ENCODE peak calls at places on chromosomes 3 and 15, in seven cellular contexts. One of them, this sample, is unnamed. For H3K36me3 and H3K4me1, the result is how much of the 10 kb centered on the place peaks cover.

GRCh38 chr3:171192176-171192854 is 165.8 kb upstream of the SLC2A2 start:
- DNase-seq in A673: no peak
- DNase-seq in astrocyte: peak
- DNase-seq in neuronal stem cell: no peak
- DNase-seq in aorta: no peak
- DNase-seq in right lobe of liver: no peak
- DNase-seq in NT2/D1: no peak
- DNase-seq in this sample: no peak

GRCh38 chr3:126908752-126909275 is 74.1 kb upstream of the PLXNA1 start:
- DNase-seq in A673: no peak
- DNase-seq in aorta: no peak
- DNase-seq in neuronal stem cell: no peak
- DNase-seq in NT2/D1: no peak
- DNase-seq in right lobe of liver: no peak
- DNase-seq in astrocyte: no peak
- DNase-seq in this sample: no peak

GRCh38 chr15:86743283-86743903 is 663.7 kb downstream of the AGBL1 start:
- DNase-seq in NT2/D1: peak
- DNase-seq in astrocyte: peak
- DNase-seq in right lobe of liver: no peak
- DNase-seq in neuronal stem cell: peak
- DNase-seq in aorta: no peak
- DNase-seq in A673: peak
- DNase-seq in this sample: peak

GRCh38 chr3:129593595-129594339 is 12.7 kb downstream of the PLXND1 start:
- DNase-seq in NT2/D1: no peak
- DNase-seq in A673: peak
- DNase-seq in aorta: peak
- DNase-seq in neuronal stem cell: no peak
- DNase-seq in astrocyte: no peak
- DNase-seq in right lobe of liver: no peak
- DNase-seq in this sample: peak

GRCh38 chr15:29216955-29217354 is 52.7 kb downstream of the NSMCE3 start:
- DNase-seq in aorta: no peak
- DNase-seq in right lobe of liver: no peak
- DNase-seq in astrocyte: no peak
- DNase-seq in NT2/D1: no peak
- DNase-seq in neuronal stem cell: no peak
- DNase-seq in A673: no peak
- DNase-seq in this sample: no peak

GRCh38 chr3:23537006-23537620 is 268.6 kb upstream of the UBE2E1 start:
- DNase-seq in right lobe of liver: no peak
- DNase-seq in NT2/D1: peak
- DNase-seq in aorta: no peak
- DNase-seq in astrocyte: no peak
- DNase-seq in A673: no peak
- DNase-seq in neuronal stem cell: peak
- DNase-seq in this sample: no peak

GRCh38 chr3:156787015-156787414 is 39.1 kb upstream of the LEKR1 start:
- DNase-seq in NT2/D1: no peak
- DNase-seq in astrocyte: no peak
- DNase-seq in neuronal stem cell: no peak
- DNase-seq in aorta: no peak
- DNase-seq in right lobe of liver: no peak
- DNase-seq in A673: no peak
- DNase-seq in this sample: no peak

GRCh38 chr3:13896473-13897154 is 16.7 kb upstream of the WNT7A start:
- DNase-seq in aorta: no peak
- DNase-seq in NT2/D1: peak
- DNase-seq in neuronal stem cell: peak
- DNase-seq in A673: peak
- DNase-seq in astrocyte: peak
- DNase-seq in right lobe of liver: peak
- DNase-seq in this sample: no peak

GRCh38 chr15:47794266-47794914 is 77.1 kb downstream of the SEMA6D start:
- DNase-seq in right lobe of liver: no peak
- DNase-seq in aorta: no peak
- DNase-seq in astrocyte: no peak
- DNase-seq in neuronal stem cell: no peak
- DNase-seq in A673: no peak
- DNase-seq in NT2/D1: no peak
- DNase-seq in this sample: no peak

GRCh38 chr15:24919446-24919845 is 35.3 kb upstream of the SNRPN start:
- DNase-seq in NT2/D1: no peak
- DNase-seq in right lobe of liver: no peak
- DNase-seq in astrocyte: no peak
- DNase-seq in aorta: no peak
- DNase-seq in neuronal stem cell: no peak
- DNase-seq in A673: no peak
- DNase-seq in this sample: no peak

GRCh38 chr3:183306798-183307671 is 54.0 kb downstream of the B3GNT5 start:
- DNase-seq in aorta: peak
- DNase-seq in neuronal stem cell: no peak
- DNase-seq in A673: peak
- DNase-seq in astrocyte: peak
- DNase-seq in right lobe of liver: peak
- DNase-seq in NT2/D1: no peak
- DNase-seq in this sample: peak

GRCh38 chr15:43859546-43859945 is 32.7 kb downstream of the WDR76 start:
- DNase-seq in right lobe of liver: no peak
- DNase-seq in astrocyte: no peak
- DNase-seq in neuronal stem cell: no peak
- DNase-seq in A673: no peak
- DNase-seq in NT2/D1: no peak
- DNase-seq in aorta: no peak
- DNase-seq in this sample: no peak

GRCh38 chr3:77563012-77563411 is 523.1 kb downstream of the ROBO2 start:
- DNase-seq in astrocyte: no peak
- DNase-seq in right lobe of liver: no peak
- DNase-seq in A673: no peak
- DNase-seq in NT2/D1: no peak
- DNase-seq in aorta: no peak
- DNase-seq in neuronal stem cell: no peak
- DNase-seq in this sample: no peak

GRCh38 chr3:25604107-25604805 is 60.5 kb downstream of the TOP2B start:
- DNase-seq in A673: peak
- DNase-seq in aorta: no peak
- DNase-seq in right lobe of liver: no peak
- DNase-seq in astrocyte: peak
- DNase-seq in NT2/D1: no peak
- DNase-seq in neuronal stem cell: no peak
- DNase-seq in this sample: no peak

GRCh38 chr15:28974142-28974541 is 88.4 kb downstream of the APBA2 start:
- DNase-seq in aorta: no peak
- DNase-seq in neuronal stem cell: no peak
- DNase-seq in right lobe of liver: no peak
- DNase-seq in NT2/D1: no peak
- DNase-seq in A673: no peak
- DNase-seq in astrocyte: no peak
- DNase-seq in this sample: no peak

GRCh38 chr3:468172-468571 is 271.6 kb downstream of the CHL1 start:
- DNase-seq in aorta: no peak
- DNase-seq in neuronal stem cell: no peak
- DNase-seq in A673: peak
- DNase-seq in NT2/D1: no peak
- DNase-seq in astrocyte: no peak
- DNase-seq in right lobe of liver: no peak
- DNase-seq in this sample: no peak

GRCh38 chr3:129961142-129961541 is 13.4 kb upstream of the TRH start:
- DNase-seq in right lobe of liver: no peak
- DNase-seq in astrocyte: no peak
- DNase-seq in aorta: no peak
- DNase-seq in A673: no peak
- DNase-seq in NT2/D1: no peak
- DNase-seq in neuronal stem cell: no peak
- DNase-seq in this sample: no peak

GRCh38 chr3:39757312-39757711 is 52.1 kb upstream of the MYRIP start:
- DNase-seq in NT2/D1: no peak
- DNase-seq in A673: no peak
- DNase-seq in right lobe of liver: no peak
- DNase-seq in aorta: no peak
- DNase-seq in astrocyte: no peak
- DNase-seq in neuronal stem cell: no peak
- DNase-seq in this sample: no peak

GRCh38 chr3:194275231-194275671 is 75.9 kb downstream of the CPN2 start:
- DNase-seq in right lobe of liver: peak
- DNase-seq in neuronal stem cell: no peak
- DNase-seq in aorta: no peak
- DNase-seq in A673: no peak
- DNase-seq in astrocyte: no peak
- DNase-seq in NT2/D1: no peak
- DNase-seq in this sample: no peak

GRCh38 chr15:77623878-77624524 is 8.7 kb downstream of the LINGO1 start:
- DNase-seq in right lobe of liver: no peak
- DNase-seq in neuronal stem cell: no peak
- DNase-seq in A673: no peak
- DNase-seq in astrocyte: no peak
- DNase-seq in aorta: no peak
- DNase-seq in NT2/D1: no peak
- DNase-seq in this sample: no peak
- H3K36me3 ChIP-seq in right lobe of liver: under half
- H3K36me3 ChIP-seq in neuronal stem cell: under half
- H3K36me3 ChIP-seq in A673: under half
- H3K36me3 ChIP-seq in astrocyte: under half
- H3K36me3 ChIP-seq in aorta: under half
- H3K36me3 ChIP-seq in NT2/D1: under half
- H3K36me3 ChIP-seq in this sample: under half

DNA sequence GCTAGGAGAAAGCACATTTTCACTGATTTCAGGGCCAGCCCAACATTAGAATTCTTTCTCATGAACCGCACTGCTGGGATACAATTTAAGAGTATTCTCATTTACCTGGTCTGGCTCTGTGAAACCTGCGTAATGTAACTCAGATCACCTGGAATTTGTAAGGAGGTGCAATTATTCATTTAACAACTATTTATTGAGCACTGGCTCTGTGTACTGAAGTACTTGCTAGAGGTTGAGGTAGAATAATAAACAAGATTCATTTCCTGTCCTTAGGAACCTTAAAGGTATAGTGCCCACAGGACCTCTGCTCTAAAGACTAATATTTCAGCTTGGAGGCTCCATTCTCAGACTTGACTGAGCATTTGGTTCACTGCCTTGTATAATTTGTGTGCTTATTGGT is 242.2 kb upstream of the ZPLD1 start:
- DNase-seq in A673: no peak
- DNase-seq in NT2/D1: no peak
- DNase-seq in neuronal stem cell: no peak
- DNase-seq in astrocyte: no peak
- DNase-seq in aorta: no peak
- DNase-seq in right lobe of liver: no peak
- DNase-seq in this sample: no peak
- H3K4me1 ChIP-seq in A673: under half
- H3K4me1 ChIP-seq in NT2/D1: under half
- H3K4me1 ChIP-seq in neuronal stem cell: under half
- H3K4me1 ChIP-seq in astrocyte: under half
- H3K4me1 ChIP-seq in aorta: under half
- H3K4me1 ChIP-seq in right lobe of liver: under half
- H3K4me1 ChIP-seq in this sample: under half

DNA sequence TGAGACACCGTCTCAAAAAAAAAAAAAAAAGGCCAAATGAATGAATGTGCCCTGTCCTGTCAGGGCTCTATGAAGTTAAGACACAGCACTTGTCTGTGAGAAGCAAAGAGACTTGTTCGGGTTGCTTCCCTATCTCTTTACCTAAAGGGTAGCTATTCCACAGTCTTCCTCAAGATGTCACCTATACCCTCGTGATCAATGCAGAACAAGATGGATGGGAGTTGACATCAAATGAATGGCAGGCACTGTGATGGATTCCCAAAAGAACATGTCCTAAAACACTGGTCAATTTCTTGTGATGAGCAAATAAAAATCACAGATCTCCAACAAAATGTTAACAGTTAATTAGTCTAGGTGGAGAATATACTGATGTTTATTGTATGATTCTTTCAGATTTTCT is 9.5 kb downstream of the TADA3 start:
- DNase-seq in aorta: no peak
- DNase-seq in astrocyte: no peak
- DNase-seq in A673: no peak
- DNase-seq in NT2/D1: no peak
- DNase-seq in neuronal stem cell: no peak
- DNase-seq in right lobe of liver: no peak
- DNase-seq in this sample: no peak
- H3K36me3 ChIP-seq in aorta: under half
- H3K36me3 ChIP-seq in astrocyte: under half
- H3K36me3 ChIP-seq in A673: under half
- H3K36me3 ChIP-seq in NT2/D1: half or more
- H3K36me3 ChIP-seq in neuronal stem cell: half or more
- H3K36me3 ChIP-seq in right lobe of liver: under half
- H3K36me3 ChIP-seq in this sample: half or more

DNA sequence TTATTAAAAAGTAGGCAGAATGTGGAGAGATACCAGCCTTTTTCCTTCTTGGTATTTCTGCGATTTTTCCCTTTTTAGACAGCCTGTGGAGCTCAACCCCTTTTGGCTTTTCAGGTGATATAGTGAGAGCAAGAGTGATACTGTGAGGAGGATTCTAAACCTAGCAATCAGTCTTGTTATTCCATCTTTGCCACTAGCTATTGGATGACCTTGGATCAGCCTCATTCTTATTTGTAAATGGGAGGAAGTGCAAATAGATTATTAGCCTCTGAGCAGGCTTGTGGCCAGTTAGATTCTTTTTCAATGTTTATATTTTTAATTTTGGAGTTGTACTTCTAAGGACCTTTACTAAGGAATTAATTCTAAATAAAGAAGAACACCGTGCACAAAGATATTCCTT is 34.0 kb downstream of the IQGAP1 start:
- DNase-seq in aorta: no peak
- DNase-seq in A673: no peak
- DNase-seq in astrocyte: no peak
- DNase-seq in neuronal stem cell: no peak
- DNase-seq in NT2/D1: no peak
- DNase-seq in right lobe of liver: no peak
- DNase-seq in this sample: no peak
- H3K4me1 ChIP-seq in aorta: under half
- H3K4me1 ChIP-seq in A673: under half
- H3K4me1 ChIP-seq in astrocyte: under half
- H3K4me1 ChIP-seq in neuronal stem cell: under half
- H3K4me1 ChIP-seq in NT2/D1: under half
- H3K4me1 ChIP-seq in right lobe of liver: under half
- H3K4me1 ChIP-seq in this sample: half or more

GRCh38 chr15:57537072-57537471 is 54.6 kb upstream of the MYZAP start:
- DNase-seq in aorta: peak
- DNase-seq in right lobe of liver: no peak
- DNase-seq in neuronal stem cell: peak
- DNase-seq in NT2/D1: no peak
- DNase-seq in A673: peak
- DNase-seq in astrocyte: peak
- DNase-seq in this sample: peak

GRCh38 chr15:57529748-57530147 is 62.0 kb upstream of the MYZAP start:
- DNase-seq in NT2/D1: no peak
- DNase-seq in neuronal stem cell: no peak
- DNase-seq in A673: no peak
- DNase-seq in aorta: no peak
- DNase-seq in astrocyte: no peak
- DNase-seq in right lobe of liver: no peak
- DNase-seq in this sample: no peak

GRCh38 chr15:57528940-57529565 is 62.7 kb upstream of the MYZAP start:
- DNase-seq in astrocyte: no peak
- DNase-seq in NT2/D1: no peak
- DNase-seq in aorta: no peak
- DNase-seq in neuronal stem cell: no peak
- DNase-seq in A673: no peak
- DNase-seq in right lobe of liver: no peak
- DNase-seq in this sample: no peak

GRCh38 chr15:57534279-57534678 is 57.4 kb upstream of the MYZAP start:
- DNase-seq in aorta: no peak
- DNase-seq in astrocyte: no peak
- DNase-seq in right lobe of liver: no peak
- DNase-seq in neuronal stem cell: no peak
- DNase-seq in A673: peak
- DNase-seq in NT2/D1: peak
- DNase-seq in this sample: no peak

GRCh38 chr15:57533062-57533735 is 58.5 kb upstream of the MYZAP start:
- DNase-seq in aorta: no peak
- DNase-seq in neuronal stem cell: no peak
- DNase-seq in A673: no peak
- DNase-seq in right lobe of liver: no peak
- DNase-seq in astrocyte: no peak
- DNase-seq in NT2/D1: no peak
- DNase-seq in this sample: no peak
- H3K36me3 ChIP-seq in aorta: under half
- H3K36me3 ChIP-seq in neuronal stem cell: under half
- H3K36me3 ChIP-seq in A673: under half
- H3K36me3 ChIP-seq in right lobe of liver: under half
- H3K36me3 ChIP-seq in astrocyte: under half
- H3K36me3 ChIP-seq in NT2/D1: under half
- H3K36me3 ChIP-seq in this sample: under half